ENCODE peak calls at places on chromosomes 7 and 10, in nine cellular contexts. L is lung, V is psoas muscle, I is left ventricle myocardium inferior, N is cardiac muscle cell, Y is lower lobe of right lung, W is Peyer's patch, F is ovary, Z is endodermal cell. B is an unnamed sample.
A peak's percentile ranks its signal among the peaks of the same experiment; 100 is the strongest.

GRCh38 chr10:1872151-1872726 is 134.9 kb upstream of the ADARB2 start:
- DNase-seq in L (no peak), V (no peak), I (no peak), N (no peak), Y (no peak), W (no peak), F (no peak), Z (no peak), B (no peak)

GRCh38 chr7:143316492-143316891 is 581 bp downstream of the CLCN1 start:
- DNase-seq in L (no peak), V (no peak), I (no peak), N (no peak), Y (no peak), W (no peak), F (no peak), Z (no peak), B (no peak)

GRCh38 chr7:106050002-106050742 is 61.9 kb downstream of the SYPL1 start:
- DNase-seq in L (no peak), V (no peak), I (no peak), N (no peak), Y (no peak), W (no peak), F (peak; percentile 58), Z (peak; percentile 85), B (no peak)

GRCh38 chr10:34748357-34748756 is 66.7 kb downstream of the PARD3 start:
- DNase-seq in L (no peak), V (no peak), I (no peak), N (no peak), Y (no peak), W (no peak), F (no peak), Z (no peak), B (no peak)

GRCh38 chr10:122258136-122259074 is 12.7 kb upstream of the BTBD16 start:
- DNase-seq in L (no peak), V (no peak), I (no peak), N (peak; percentile 34), Y (no peak), W (no peak), F (no peak), Z (peak; percentile 60), B (peak; percentile 55)

GRCh38 chr10:80492875-80493413 is 38.8 kb downstream of the TSPAN14 start:
- DNase-seq in L (no peak), V (no peak), I (no peak), N (no peak), Y (no peak), W (no peak), F (no peak), Z (no peak), B (peak; percentile 4)

GRCh38 chr7:157271991-157272324 is 64.8 kb upstream of the DNAJB6 start:
- DNase-seq in L (peak; percentile 55), V (peak; percentile 80), I (peak; percentile 55), N (no peak), Y (peak; percentile 69), W (no peak), F (peak; percentile 76), Z (no peak), B (peak; percentile 96)

GRCh38 chr10:121481222-121481621 is 117.0 kb downstream of the FGFR2 start:
- DNase-seq in L (no peak), V (no peak), I (no peak), N (no peak), Y (no peak), W (no peak), F (peak; percentile 41), Z (no peak), B (no peak)

GRCh38 chr7:148697256-148697841 is 1.4 kb upstream of the CUL1 start:
- DNase-seq in L (no peak), V (peak; percentile 27), I (peak; percentile 30), N (no peak), Y (no peak), W (peak; percentile 27), F (peak; percentile 56), Z (no peak), B (peak; percentile 47)

GRCh38 chr7:100867040-100867795 is at the start of gene TRIP6:
- DNase-seq in L (peak; percentile 93), V (peak; percentile 90), I (peak; percentile 88), N (peak; percentile 78), Y (peak; percentile 88), W (peak; percentile 70), F (peak; percentile 98), Z (peak; percentile 95), B (peak; percentile 94)

GRCh38 chr10:74763934-74764591 is 62.3 kb upstream of the KAT6B start:
- DNase-seq in L (no peak), V (no peak), I (no peak), N (no peak), Y (no peak), W (no peak), F (no peak), Z (no peak), B (no peak)

GRCh38 chr7:158527038-158527437 is 60.6 kb downstream of the PTPRN2 start:
- DNase-seq in L (no peak), V (no peak), I (no peak), N (no peak), Y (no peak), W (no peak), F (no peak), Z (no peak), B (no peak)

DNA sequence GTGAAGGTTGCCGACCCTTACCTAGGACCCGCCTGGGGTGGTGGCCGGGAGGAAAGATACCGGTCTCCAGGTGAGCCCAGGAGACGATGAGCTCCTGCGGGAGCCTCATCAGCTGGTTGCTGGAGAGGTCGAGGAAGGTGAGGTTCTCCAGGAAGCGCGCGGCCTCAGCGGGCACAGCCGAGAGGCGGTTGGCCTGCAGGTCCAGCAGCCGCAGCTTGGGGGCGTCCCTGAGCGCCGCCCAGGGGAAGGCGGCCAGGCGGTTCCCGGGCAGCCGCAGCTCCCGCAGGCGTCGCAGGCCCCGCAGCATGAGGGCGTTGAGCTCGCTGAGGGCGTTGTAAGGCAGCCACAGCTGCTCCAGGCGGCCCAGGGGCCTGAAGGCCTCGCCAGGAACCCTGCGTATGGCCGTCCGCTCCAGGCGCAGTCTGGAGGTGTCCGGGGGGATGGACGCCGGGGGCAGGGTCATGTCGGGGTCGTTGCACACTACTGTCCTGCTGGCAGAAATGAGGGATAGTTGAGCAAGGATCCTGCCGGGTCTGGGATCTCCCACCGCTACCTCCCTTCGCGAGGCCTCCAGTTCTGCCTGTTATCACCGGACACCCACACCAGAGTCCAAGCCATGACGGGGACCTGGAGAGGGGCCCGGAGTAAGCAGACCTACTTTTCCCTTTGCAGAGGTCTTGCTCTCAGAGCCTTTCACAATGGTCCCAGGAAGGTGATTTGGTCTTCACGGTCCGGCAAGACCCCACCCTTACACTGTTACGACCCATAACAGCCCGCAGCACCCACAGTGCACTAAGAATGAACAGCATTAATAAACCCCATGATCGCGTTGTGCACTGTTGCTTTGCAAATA is 3.9 kb downstream of the LRIT1 start:
- DNase-seq in L (no peak), V (no peak), I (peak; percentile 52), N (peak; percentile 3), Y (no peak), W (no peak), F (no peak), Z (peak; percentile 94), B (no peak)
- TF ChIP-seq CTCF in L (no peak), V (no peak), I (peak; percentile 32), N (peak; percentile 17), Y (peak; percentile 11), W (no peak), F (no peak), Z (peak; percentile 93), B (no peak)

GRCh38 chr7:1112109-1112508 is 24.2 kb downstream of the GPER1 start:
- DNase-seq in L (no peak), V (no peak), I (peak; percentile 15), N (no peak), Y (peak; percentile 39), W (no peak), F (no peak), Z (no peak), B (no peak)
- H3K4me3 ChIP-seq in L (no peak overlapping the region), V (no peak overlapping the region), I (no peak overlapping the region), N (no peak overlapping the region), Y (no peak overlapping the region), W (no peak overlapping the region), F (no peak overlapping the region), Z (no peak overlapping the region), B (no peak overlapping the region)

GRCh38 chr10:69145329-69145728 is 21.4 kb downstream of the VPS26A start:
- DNase-seq in L (no peak), V (no peak), I (no peak), N (no peak), Y (no peak), W (no peak), F (no peak), Z (no peak), B (no peak)
- H3K4me1 ChIP-seq in L (no peaks in the 10 kb centered on the region), V (peaks cover 16% of the 10 kb centered on the region), I (peaks cover 12% of the 10 kb centered on the region), N (no peaks in the 10 kb centered on the region), Y (peaks cover 11% of the 10 kb centered on the region), W (no peaks in the 10 kb centered on the region), F (no peaks in the 10 kb centered on the region), Z (no peaks in the 10 kb centered on the region), B (peaks cover 4% of the 10 kb centered on the region)

DNA sequence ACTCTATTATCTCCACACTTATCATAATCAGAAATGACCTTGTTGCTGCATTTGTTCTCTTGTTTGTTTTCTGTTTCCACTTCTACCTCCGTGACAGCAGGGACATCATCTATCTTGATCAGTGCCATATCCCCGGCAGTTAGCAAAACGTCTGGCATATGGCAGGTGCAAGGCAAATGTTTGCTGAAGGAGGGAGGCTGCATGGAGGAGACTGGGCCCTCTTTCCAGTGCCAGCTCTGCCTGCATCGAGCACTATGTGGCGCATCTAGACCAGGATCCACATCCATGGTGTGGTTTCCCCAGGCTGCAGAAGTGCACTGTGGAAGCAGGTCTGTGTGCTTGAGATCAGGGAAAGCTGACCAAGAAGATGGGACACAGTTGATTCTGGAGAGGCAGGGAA is 181.2 kb downstream of the KCNMA1 start:
- DNase-seq in L (no peak), V (no peak), I (no peak), N (no peak), Y (no peak), W (no peak), F (no peak), Z (no peak), B (no peak)
- TF ChIP-seq CTCF in L (no peak), V (no peak), I (no peak), N (no peak), Y (no peak), W (peak; percentile 43), F (no peak), Z (no peak), B (no peak)

GRCh38 chr7:56175784-56176183 is 59.6 kb upstream of the NUPR2 start:
- DNase-seq in L (no peak), V (no peak), I (no peak), N (no peak), Y (no peak), W (no peak), F (no peak), Z (no peak), B (no peak)

GRCh38 chr7:56174346-56175085 is 58.3 kb upstream of the NUPR2 start:
- DNase-seq in L (no peak), V (no peak), I (no peak), N (no peak), Y (no peak), W (no peak), F (no peak), Z (no peak), B (no peak)

GRCh38 chr7:56181010-56181409 is 64.8 kb upstream of the NUPR2 start:
- DNase-seq in L (no peak), V (no peak), I (no peak), N (no peak), Y (no peak), W (no peak), F (no peak), Z (no peak), B (no peak)

GRCh38 chr7:56175086-56175760 is 59.0 kb upstream of the NUPR2 start:
- DNase-seq in L (no peak), V (peak; percentile 63), I (peak; percentile 28), N (no peak), Y (no peak), W (no peak), F (peak; percentile 62), Z (no peak), B (peak; percentile 21)
- H3K4me3 ChIP-seq in L (peak overlapping the region; percentile 36), V (peak overlapping the region; percentile 68), I (peak overlapping the region; percentile 65), N (no peak overlapping the region), Y (peak overlapping the region; percentile 49), W (peak overlapping the region; percentile 26), F (peak overlapping the region; percentile 34), Z (no peak overlapping the region), B (peak overlapping the region; percentile 53)

B was measured in tibial artery.